ENCODE peak calls at places on chromosomes 1 and 21, in four cellular contexts. D is HepG2, W is HCT116, O is GM12878. Q is an unnamed sample.

GRCh38 chr1:91872560-91873081 is 13.3 kb downstream of the TGFBR3 start:
- DNase-seq in O (no peak), W (no peak), D (peak), Q (peak)

GRCh38 chr1:153293847-153294246 is 18.9 kb downstream of the PGLYRP3 start:
- DNase-seq in W (no peak), D (no peak), O (no peak), Q (no peak)

GRCh38 chr21:14886001-14886400 is 178.8 kb downstream of the NRIP1 start:
- DNase-seq in D (no peak), W (no peak), O (no peak), Q (no peak)

GRCh38 chr1:48248356-48248755 is 25.8 kb downstream of the SLC5A9 start:
- DNase-seq in D (no peak), W (no peak), O (no peak), Q (no peak)

GRCh38 chr21:24147674-24148073 is 1459.6 kb downstream of the MRPL39 start:
- DNase-seq in W (no peak), O (no peak), D (no peak), Q (no peak)

GRCh38 chr1:18398791-18399551 is 81.8 kb upstream of the KLHDC7A start:
- DNase-seq in O (no peak), W (no peak), D (peak), Q (no peak)

GRCh38 chr1:26548841-26549240 is 19.3 kb downstream of the RPS6KA1 start:
- DNase-seq in D (no peak), O (no peak), W (no peak), Q (no peak)

GRCh38 chr1:74772945-74773344 is 40.0 kb downstream of the TYW3 start:
- DNase-seq in D (peak), O (no peak), W (no peak), Q (no peak)

GRCh38 chr1:89198500-89199072 is at the start of gene GBP4:
- DNase-seq in W (no peak), O (peak), D (no peak), Q (no peak)

GRCh38 chr21:34630536-34631143 is 15.7 kb upstream of the RCAN1 start:
- DNase-seq in O (peak), W (peak), D (peak), Q (peak)

GRCh38 chr1:201489656-201490261 is 17.2 kb downstream of the CSRP1 start:
- DNase-seq in D (no peak), O (no peak), W (no peak), Q (no peak)

GRCh38 chr1:18010408-18010807 is 97.2 kb upstream of the IGSF21 start:
- DNase-seq in D (no peak), W (peak), O (no peak), Q (no peak)

GRCh38 chr1:223105568-223105967 is 37.5 kb downstream of the TLR5 start:
- DNase-seq in W (no peak), O (no peak), D (no peak), Q (no peak)

GRCh38 chr1:112268408-112268807 is 127.6 kb upstream of the CTTNBP2NL start:
- DNase-seq in D (no peak), W (no peak), O (no peak), Q (no peak)

GRCh38 chr1:240190881-240191385 is 99.2 kb downstream of the FMN2 start:
- DNase-seq in O (no peak), W (no peak), D (peak), Q (peak)

GRCh38 chr1:203217139-203217621 is 12.3 kb downstream of the CHIT1 start:
- DNase-seq in W (no peak), O (no peak), D (no peak), Q (peak)

GRCh38 chr1:61352845-61353435 is 270.6 kb downstream of the NFIA start:
- DNase-seq in D (no peak), W (no peak), O (no peak), Q (no peak)

GRCh38 chr1:236543065-236543669 is 19.4 kb downstream of the LGALS8 start:
- DNase-seq in O (no peak), D (no peak), W (no peak), Q (no peak)

DNA sequence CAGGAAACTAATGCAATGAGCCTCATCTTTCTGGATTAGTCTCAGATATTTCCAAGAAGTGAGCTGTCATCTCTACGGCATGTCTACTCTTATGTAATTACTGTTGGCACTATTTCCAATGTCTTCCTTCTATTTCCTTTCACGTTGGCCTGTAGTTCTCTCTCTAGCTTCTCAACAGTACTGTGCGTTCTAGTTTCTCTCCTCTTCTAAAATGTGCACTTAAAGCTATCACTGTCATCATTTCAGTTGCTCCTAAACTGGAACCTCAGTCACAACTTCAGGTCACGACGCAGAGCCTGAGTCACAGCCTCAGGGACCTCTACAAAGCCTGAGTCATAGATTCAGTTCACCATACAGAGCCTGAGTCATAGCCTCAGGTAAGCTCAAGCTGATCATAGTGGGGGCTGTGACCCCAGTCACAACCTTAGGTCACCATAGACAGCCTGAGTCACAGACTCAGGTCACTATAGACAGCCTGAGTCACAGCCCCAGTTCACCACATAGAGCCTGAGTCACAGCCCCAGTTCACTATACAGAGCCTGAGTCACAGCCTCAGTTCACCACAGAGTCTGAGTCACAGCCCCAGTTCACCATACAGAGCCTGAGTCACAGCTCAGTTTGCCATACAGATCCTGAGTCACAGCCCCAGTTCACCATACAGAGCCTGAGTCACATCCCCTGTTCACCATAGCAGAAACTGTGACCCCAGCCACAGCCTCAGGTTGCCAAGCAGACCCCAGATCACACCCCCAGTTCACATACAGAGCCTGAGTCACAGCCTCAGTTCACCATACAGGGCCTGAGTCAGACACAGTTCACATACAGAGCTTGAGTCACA is 13.0 kb downstream of the WNT9A start:
- DNase-seq in D (peak), W (peak), O (no peak), Q (peak)
- TF ChIP-seq ZBTB33 in D (no peak), W (peak), O (no peak), Q (no peak)

GRCh38 chr1:228377664-228378452 is 28.8 kb downstream of the TRIM11 start:
- DNase-seq in D (no peak), O (no peak), W (no peak), Q (no peak)

GRCh38 chr1:228378453-228379164 is 28.0 kb downstream of the TRIM11 start:
- DNase-seq in W (peak), O (no peak), D (no peak), Q (peak)

GRCh38 chr1:228376651-228377631 is 29.7 kb downstream of the TRIM11 start:
- DNase-seq in W (no peak), D (no peak), O (no peak), Q (no peak)

GRCh38 chr1:228379666-228380065 is 27.0 kb downstream of the TRIM11 start:
- DNase-seq in D (no peak), O (no peak), W (no peak), Q (no peak)

GRCh38 chr1:228379165-228379460 is 27.5 kb downstream of the TRIM11 start:
- DNase-seq in D (no peak), W (no peak), O (no peak), Q (no peak)
- TF ChIP-seq ZBTB33 in D (no peak), W (no peak), O (no peak), Q (no peak)

DNA sequence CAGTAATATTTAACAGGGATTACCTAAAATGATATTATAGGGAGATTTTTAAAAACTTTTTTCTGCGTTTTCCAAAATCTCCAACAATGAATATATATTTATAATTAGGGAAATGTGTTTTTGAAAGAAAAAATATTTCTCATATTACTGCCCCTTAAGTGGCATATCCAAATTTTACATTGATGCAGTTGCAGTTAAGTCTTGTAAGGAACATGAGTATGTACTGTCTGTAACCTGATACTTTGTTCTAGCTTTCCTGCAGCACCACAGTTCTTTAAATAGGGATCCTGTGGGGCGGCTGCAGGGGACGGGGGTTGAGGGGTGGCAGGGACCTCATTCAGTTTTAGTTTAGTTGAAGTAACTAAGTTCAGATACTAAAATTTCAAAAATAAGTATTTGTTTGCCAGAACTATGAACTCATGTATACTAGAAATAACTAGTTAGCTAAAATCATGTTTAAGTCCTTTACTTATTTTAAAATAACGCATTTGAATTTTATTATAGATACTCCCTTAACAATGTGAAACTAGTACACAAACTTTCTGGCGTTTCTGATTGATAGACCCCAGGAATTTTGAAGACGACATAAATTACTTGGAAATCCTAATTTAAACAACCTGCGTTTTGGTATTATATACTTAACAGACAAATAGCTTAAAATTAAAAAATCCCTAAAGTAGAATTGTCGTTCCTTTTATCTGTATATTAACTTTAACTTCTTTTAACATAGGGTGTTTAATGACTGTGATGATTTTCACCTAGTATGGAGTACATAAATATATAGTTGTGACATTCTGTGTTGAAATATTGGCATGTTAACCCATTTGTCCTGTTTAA is 639 bp upstream of the DNAJB4 start:
- DNase-seq in D (peak), O (peak), W (peak), Q (peak)
- TF ChIP-seq ZBTB33 in D (no peak), O (peak), W (peak), Q (no peak)

DNA sequence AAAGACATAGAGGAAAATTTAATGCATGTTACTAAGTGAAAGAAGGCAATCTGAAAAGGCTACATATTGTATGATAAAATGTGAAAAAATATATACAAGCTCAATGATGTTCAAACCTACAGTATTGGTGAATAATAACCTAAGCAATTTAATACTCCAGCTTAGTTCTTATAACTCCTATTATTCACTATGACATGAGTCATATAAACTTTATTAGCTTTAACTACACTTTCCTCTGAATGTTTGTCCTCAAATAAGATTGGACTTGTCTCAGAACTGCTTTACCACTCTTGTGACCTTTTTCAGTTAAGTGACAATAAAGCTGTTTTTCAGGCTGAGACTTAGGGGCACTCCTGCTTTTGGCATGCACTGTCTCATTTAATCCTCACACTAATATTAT is 50.9 kb downstream of the CNST start:
- DNase-seq in W (no peak), D (no peak), O (no peak), Q (no peak)
- TF ChIP-seq ZBTB33 in W (no peak), D (no peak), O (no peak), Q (no peak)